ENCODE peak calls at places on chromosome 18, in eight cellular contexts. O is ELR, Z is EL, D is NB4, F is iPS-NIHi11, W is K562, S is cardiac fibroblast, A is tibial nerve. C is an unnamed sample.

GRCh38 chr18:62436636-62437519 is 85.9 kb upstream of the ZCCHC2 start:
- DNase-seq in Z (peak), D (no peak), F (no peak), O (peak), S (peak), W (no peak), A (peak), C (no peak)

GRCh38 chr18:68034293-68034692 is 517.8 kb upstream of the DSEL start:
- DNase-seq in W (no peak), O (no peak), D (no peak), Z (peak), F (no peak), S (peak), A (no peak), C (peak)

GRCh38 chr18:6111726-6112125 is 216.4 kb upstream of the TMEM200C start:
- DNase-seq in D (no peak), A (no peak), W (no peak), O (no peak), F (no peak), Z (no peak), S (no peak), C (no peak)

GRCh38 chr18:59308201-59309014 is 10.0 kb downstream of the CPLX4 start:
- DNase-seq in D (peak), W (peak), F (peak), O (peak), Z (peak), S (peak), A (peak), C (peak)

GRCh38 chr18:76491801-76492668 is 3.0 kb downstream of the ZNF516 start:
- DNase-seq in F (peak), O (peak), A (peak), Z (peak), W (no peak), S (peak), D (peak), C (peak)

GRCh38 chr18:8003878-8004675 is 437.0 kb downstream of the PTPRM start:
- DNase-seq in S (peak), A (no peak), D (no peak), F (no peak), O (no peak), W (no peak), Z (no peak), C (no peak)

GRCh38 chr18:56641714-56642331 is 3.4 kb upstream of the TXNL1 start:
- DNase-seq in O (peak), A (no peak), D (no peak), F (no peak), Z (peak), W (no peak), S (peak), C (no peak)

GRCh38 chr18:55559735-55560134 is 28.3 kb downstream of the TCF4 start:
- DNase-seq in A (no peak), W (no peak), O (no peak), Z (no peak), F (no peak), S (no peak), D (no peak), C (peak)

GRCh38 chr18:46546111-46546640 is 110.8 kb downstream of the LOXHD1 start:
- DNase-seq in Z (peak), D (no peak), S (no peak), A (no peak), F (no peak), O (no peak), W (no peak), C (no peak)

GRCh38 chr18:76421291-76422078 is 73.6 kb downstream of the ZNF516 start:
- DNase-seq in F (no peak), W (no peak), S (no peak), Z (no peak), A (no peak), D (no peak), O (no peak), C (no peak)

GRCh38 chr18:9094307-9095226 is 7.9 kb upstream of the NDUFV2 start:
- DNase-seq in W (no peak), A (no peak), O (peak), D (no peak), F (no peak), S (peak), Z (peak), C (no peak)

GRCh38 chr18:13716916-13717315 is 9.4 kb downstream of the FAM210A start:
- DNase-seq in F (no peak), S (no peak), O (no peak), Z (no peak), W (no peak), A (no peak), D (no peak), C (no peak)

GRCh38 chr18:80245781-80246655 is 1.3 kb downstream of the PARD6G start:
- DNase-seq in W (no peak), O (no peak), F (peak), D (no peak), S (no peak), A (no peak), Z (no peak), C (peak)